ENCODE peak calls at places on chromosomes 13 and 19, in four cellular contexts. Y is stimulated activated CD8-positive, alpha-beta memory T cell treated with anti-CD3 and anti-CD28 coated beads, Interleukin-15, amount 100 ng/mL, for 1 hour; B is pons; W is NCI-H1048. M is an unnamed sample.

GRCh38 chr13:21831654-21832324 is 160.9 kb downstream of the FGF9 start:
- DNase-seq in W (no peak), Y (no peak), B (no peak), M (no peak)

GRCh38 chr19:15428956-15429824 is 10.4 kb upstream of the AKAP8L start:
- DNase-seq in B (no peak), Y (no peak), W (no peak), M (no peak)

GRCh38 chr13:67366533-67366932 is 136.4 kb upstream of the PCDH9 start:
- DNase-seq in Y (no peak), B (no peak), W (no peak), M (no peak)

GRCh38 chr13:44159633-44160279 is 213.9 kb upstream of the SERP2 start:
- DNase-seq in Y (no peak), W (no peak), B (no peak), M (no peak)

GRCh38 chr13:111318396-111318795 is 2.0 kb upstream of the TEX29 start:
- DNase-seq in W (no peak), B (no peak), Y (no peak), M (no peak)

GRCh38 chr19:34432797-34433196 is 4.6 kb downstream of the UBA2 start:
- DNase-seq in W (no peak), B (no peak), Y (no peak), M (no peak)

GRCh38 chr19:40407714-40408600 is 5.2 kb downstream of the PRX start:
- DNase-seq in B (no peak), W (no peak), Y (no peak), M (no peak)

GRCh38 chr19:32651729-32652140 is 23.2 kb downstream of the ANKRD27 start:
- DNase-seq in W (no peak), B (peak; percentile 25), Y (no peak), M (peak; percentile 57)

GRCh38 chr13:76672422-76672821 is 213.8 kb downstream of the KCTD12 start:
- DNase-seq in Y (no peak), B (no peak), W (no peak), M (no peak)

GRCh38 chr13:46817081-46817480 is 20.1 kb upstream of the ESD start:
- DNase-seq in W (no peak), B (no peak), Y (no peak), M (no peak)

GRCh38 chr13:33454844-33455256 is 169.3 kb upstream of the STARD13 start:
- DNase-seq in W (no peak), Y (no peak), B (no peak), M (no peak)

GRCh38 chr13:79228972-79229371 is 177.1 kb downstream of the RBM26 start:
- DNase-seq in W (no peak), B (no peak), Y (no peak), M (no peak)

GRCh38 chr13:101751488-101751887 is 299.0 kb downstream of the ITGBL1 start:
- DNase-seq in Y (no peak), B (no peak), W (peak; percentile 9), M (no peak)

GRCh38 chr13:74891610-74892009 is 590.4 kb downstream of the TBC1D4 start:
- DNase-seq in W (no peak), Y (no peak), B (no peak), M (no peak)

GRCh38 chr19:1449467-1450442 is at the start of gene APC2:
- DNase-seq in W (no peak), B (peak; percentile 74), Y (no peak), M (peak; percentile 94)

GRCh38 chr19:41546386-41546789 is 29.6 kb upstream of the CEACAM21 start:
- DNase-seq in W (no peak), B (peak; percentile 35), Y (no peak), M (no peak)

M was measured in retina.